ENCODE peak calls at places on chromosome 14, in eight cellular contexts. One of them, this sample, is unnamed.
A peak's percentile ranks its signal among the peaks of the same experiment; 100 is the strongest.

GRCh38 chr14:83556746-83557460 is 1973.0 kb upstream of the FLRT2 start:
- DNase-seq in lung: no peak
- DNase-seq in right lobe of liver: no peak
- DNase-seq in stomach: no peak
- DNase-seq in lower lobe of right lung: no peak
- DNase-seq in ovary: no peak
- DNase-seq in breast epithelium: no peak
- DNase-seq in GM23248: peak; percentile 2
- DNase-seq in this sample: no peak

GRCh38 chr14:104895786-104896642 is 28.7 kb upstream of the PLD4 start:
- DNase-seq in GM23248: peak; percentile 32
- DNase-seq in breast epithelium: no peak
- DNase-seq in stomach: peak; percentile 70
- DNase-seq in ovary: peak; percentile 20
- DNase-seq in lower lobe of right lung: peak; percentile 81
- DNase-seq in right lobe of liver: no peak
- DNase-seq in lung: peak; percentile 79
- DNase-seq in this sample: peak; percentile 47

GRCh38 chr14:91253795-91254323 is 9.4 kb upstream of the GPR68 start:
- DNase-seq in breast epithelium: no peak
- DNase-seq in GM23248: no peak
- DNase-seq in stomach: no peak
- DNase-seq in lower lobe of right lung: no peak
- DNase-seq in ovary: no peak
- DNase-seq in lung: no peak
- DNase-seq in right lobe of liver: no peak
- DNase-seq in this sample: peak; percentile 54

GRCh38 chr14:62939970-62940369 is 105.3 kb downstream of the KCNH5 start:
- DNase-seq in GM23248: no peak
- DNase-seq in right lobe of liver: no peak
- DNase-seq in breast epithelium: no peak
- DNase-seq in stomach: no peak
- DNase-seq in ovary: no peak
- DNase-seq in lung: no peak
- DNase-seq in lower lobe of right lung: no peak
- DNase-seq in this sample: no peak

GRCh38 chr14:62015945-62016344 is 253.7 kb downstream of the SNAPC1 start:
- DNase-seq in lower lobe of right lung: no peak
- DNase-seq in ovary: no peak
- DNase-seq in breast epithelium: no peak
- DNase-seq in stomach: no peak
- DNase-seq in right lobe of liver: no peak
- DNase-seq in lung: no peak
- DNase-seq in GM23248: peak; percentile 52
- DNase-seq in this sample: no peak

GRCh38 chr14:65959563-65960024 is 526.6 kb upstream of the CCDC196 start:
- DNase-seq in GM23248: no peak
- DNase-seq in lower lobe of right lung: no peak
- DNase-seq in ovary: no peak
- DNase-seq in right lobe of liver: no peak
- DNase-seq in lung: no peak
- DNase-seq in breast epithelium: no peak
- DNase-seq in stomach: no peak
- DNase-seq in this sample: no peak

GRCh38 chr14:48398675-48399282 is 723.4 kb upstream of the MDGA2 start:
- DNase-seq in right lobe of liver: no peak
- DNase-seq in ovary: no peak
- DNase-seq in breast epithelium: no peak
- DNase-seq in GM23248: peak; percentile 45
- DNase-seq in lower lobe of right lung: no peak
- DNase-seq in lung: no peak
- DNase-seq in stomach: no peak
- DNase-seq in this sample: no peak

GRCh38 chr14:55448146-55448614 is 7.8 kb upstream of the TBPL2 start:
- DNase-seq in right lobe of liver: no peak
- DNase-seq in lung: no peak
- DNase-seq in GM23248: peak; percentile 98
- DNase-seq in lower lobe of right lung: no peak
- DNase-seq in stomach: peak; percentile 35
- DNase-seq in breast epithelium: no peak
- DNase-seq in ovary: no peak
- DNase-seq in this sample: peak; percentile 76

GRCh38 chr14:33282811-33283210 is 344.1 kb downstream of the NPAS3 start:
- DNase-seq in lower lobe of right lung: no peak
- DNase-seq in right lobe of liver: no peak
- DNase-seq in breast epithelium: no peak
- DNase-seq in ovary: no peak
- DNase-seq in stomach: no peak
- DNase-seq in GM23248: peak; percentile 80
- DNase-seq in lung: no peak
- DNase-seq in this sample: no peak

DNA sequence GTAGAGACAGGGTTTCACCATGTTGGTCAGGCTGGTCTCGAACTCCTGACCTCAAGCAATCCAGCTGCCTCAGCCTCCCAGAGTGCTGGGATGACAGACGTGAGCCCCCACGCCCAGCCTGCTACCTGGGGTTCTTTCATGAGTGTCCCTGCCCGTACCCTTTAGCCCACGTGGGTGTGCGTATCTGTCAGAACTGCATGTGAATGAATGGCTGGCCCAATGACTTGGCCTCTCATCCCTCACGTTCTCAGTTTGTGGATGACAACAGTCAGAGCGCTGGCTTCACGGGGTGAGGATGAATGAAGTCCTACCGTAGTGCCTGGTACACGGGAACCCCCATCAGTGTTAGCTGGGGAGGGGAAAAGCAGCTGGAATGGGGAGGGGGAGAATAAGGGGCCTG is 16.1 kb upstream of the ZDHHC22 start:
- DNase-seq in lower lobe of right lung: no peak
- DNase-seq in stomach: no peak
- DNase-seq in GM23248: no peak
- DNase-seq in breast epithelium: no peak
- DNase-seq in ovary: no peak
- DNase-seq in lung: no peak
- DNase-seq in right lobe of liver: no peak
- DNase-seq in this sample: no peak
- H3K4me3 ChIP-seq in lower lobe of right lung: no peak overlapping the region
- H3K4me3 ChIP-seq in stomach: no peak overlapping the region
- H3K4me3 ChIP-seq in GM23248: no peak overlapping the region
- H3K4me3 ChIP-seq in breast epithelium: no peak overlapping the region
- H3K4me3 ChIP-seq in ovary: no peak overlapping the region
- H3K4me3 ChIP-seq in lung: no peak overlapping the region
- H3K4me3 ChIP-seq in right lobe of liver: no peak overlapping the region
- H3K4me3 ChIP-seq in this sample: no peak overlapping the region

GRCh38 chr14:101815994-101816393 is 54.5 kb downstream of the PPP2R5C start:
- DNase-seq in stomach: no peak
- DNase-seq in lung: no peak
- DNase-seq in breast epithelium: no peak
- DNase-seq in lower lobe of right lung: no peak
- DNase-seq in right lobe of liver: no peak
- DNase-seq in GM23248: no peak
- DNase-seq in ovary: no peak
- DNase-seq in this sample: no peak
- H3K4me1 ChIP-seq in stomach: peaks cover 41% of the 10 kb centered on the region
- H3K4me1 ChIP-seq in lung: peaks cover 10% of the 10 kb centered on the region
- H3K4me1 ChIP-seq in breast epithelium: no peaks in the 10 kb centered on the region
- H3K4me1 ChIP-seq in lower lobe of right lung: peaks cover 58% of the 10 kb centered on the region
- H3K4me1 ChIP-seq in right lobe of liver: peaks cover 22% of the 10 kb centered on the region
- H3K4me1 ChIP-seq in GM23248: peaks cover 22% of the 10 kb centered on the region
- H3K4me1 ChIP-seq in ovary: peaks cover 16% of the 10 kb centered on the region
- H3K4me1 ChIP-seq in this sample: peaks cover 31% of the 10 kb centered on the region

GRCh38 chr14:49897965-49898364 is 5.1 kb downstream of the ARF6 start:
- DNase-seq in GM23248: no peak
- DNase-seq in lung: no peak
- DNase-seq in right lobe of liver: no peak
- DNase-seq in stomach: peak; percentile 42
- DNase-seq in lower lobe of right lung: no peak
- DNase-seq in ovary: no peak
- DNase-seq in breast epithelium: no peak
- DNase-seq in this sample: peak; percentile 48

GRCh38 chr14:49893309-49894213 is 679 bp downstream of the ARF6 start:
- DNase-seq in breast epithelium: peak; percentile 58
- DNase-seq in lower lobe of right lung: peak; percentile 86
- DNase-seq in lung: peak; percentile 46
- DNase-seq in GM23248: peak; percentile 85
- DNase-seq in right lobe of liver: peak; percentile 76
- DNase-seq in ovary: peak; percentile 61
- DNase-seq in stomach: peak; percentile 67
- DNase-seq in this sample: peak; percentile 87

GRCh38 chr14:49896956-49897355 is 4.1 kb downstream of the ARF6 start:
- DNase-seq in ovary: no peak
- DNase-seq in breast epithelium: no peak
- DNase-seq in right lobe of liver: no peak
- DNase-seq in stomach: no peak
- DNase-seq in GM23248: no peak
- DNase-seq in lung: no peak
- DNase-seq in lower lobe of right lung: no peak
- DNase-seq in this sample: no peak

GRCh38 chr14:49897414-49897813 is 4.5 kb downstream of the ARF6 start:
- DNase-seq in lung: no peak
- DNase-seq in stomach: no peak
- DNase-seq in breast epithelium: no peak
- DNase-seq in GM23248: no peak
- DNase-seq in lower lobe of right lung: no peak
- DNase-seq in ovary: no peak
- DNase-seq in right lobe of liver: no peak
- DNase-seq in this sample: no peak

GRCh38 chr14:49895480-49895879 is 2.6 kb downstream of the ARF6 start:
- DNase-seq in stomach: no peak
- DNase-seq in lung: no peak
- DNase-seq in lower lobe of right lung: no peak
- DNase-seq in GM23248: peak; percentile 47
- DNase-seq in ovary: no peak
- DNase-seq in right lobe of liver: no peak
- DNase-seq in breast epithelium: no peak
- DNase-seq in this sample: no peak
- H3K4me3 ChIP-seq in stomach: peak overlapping the region; percentile 63
- H3K4me3 ChIP-seq in lung: no peak overlapping the region
- H3K4me3 ChIP-seq in lower lobe of right lung: peak overlapping the region; percentile 98
- H3K4me3 ChIP-seq in GM23248: peak overlapping the region; percentile 97
- H3K4me3 ChIP-seq in ovary: peak overlapping the region; percentile 100
- H3K4me3 ChIP-seq in right lobe of liver: peak overlapping the region; percentile 98
- H3K4me3 ChIP-seq in breast epithelium: peak overlapping the region; percentile 92
- H3K4me3 ChIP-seq in this sample: peak overlapping the region; percentile 1

GRCh38 chr14:24692382-24693352 is 58.7 kb upstream of the GZMB start:
- DNase-seq in GM23248: no peak
- DNase-seq in lower lobe of right lung: no peak
- DNase-seq in ovary: no peak
- DNase-seq in right lobe of liver: no peak
- DNase-seq in stomach: no peak
- DNase-seq in breast epithelium: no peak
- DNase-seq in lung: no peak
- DNase-seq in this sample: no peak
- H3K4me1 ChIP-seq in GM23248: no peaks in the 10 kb centered on the region
- H3K4me1 ChIP-seq in lower lobe of right lung: no peaks in the 10 kb centered on the region
- H3K4me1 ChIP-seq in ovary: no peaks in the 10 kb centered on the region
- H3K4me1 ChIP-seq in right lobe of liver: no peaks in the 10 kb centered on the region
- H3K4me1 ChIP-seq in stomach: no peaks in the 10 kb centered on the region
- H3K4me1 ChIP-seq in breast epithelium: no peaks in the 10 kb centered on the region
- H3K4me1 ChIP-seq in lung: peaks cover 3% of the 10 kb centered on the region
- H3K4me1 ChIP-seq in this sample: no peaks in the 10 kb centered on the region

GRCh38 chr14:64544607-64545312 is 4.2 kb downstream of the HSPA2 start:
- DNase-seq in GM23248: no peak
- DNase-seq in lung: no peak
- DNase-seq in ovary: no peak
- DNase-seq in lower lobe of right lung: no peak
- DNase-seq in right lobe of liver: no peak
- DNase-seq in breast epithelium: no peak
- DNase-seq in stomach: no peak
- DNase-seq in this sample: no peak

GRCh38 chr14:64554551-64554950 is 4.8 kb downstream of the PPP1R36 start:
- DNase-seq in ovary: no peak
- DNase-seq in stomach: no peak
- DNase-seq in breast epithelium: no peak
- DNase-seq in right lobe of liver: no peak
- DNase-seq in GM23248: no peak
- DNase-seq in lower lobe of right lung: no peak
- DNase-seq in lung: no peak
- DNase-seq in this sample: peak; percentile 67

GRCh38 chr14:64550539-64551333 is 975 bp downstream of the PPP1R36 start:
- DNase-seq in stomach: no peak
- DNase-seq in lower lobe of right lung: no peak
- DNase-seq in breast epithelium: no peak
- DNase-seq in GM23248: no peak
- DNase-seq in ovary: no peak
- DNase-seq in right lobe of liver: no peak
- DNase-seq in lung: no peak
- DNase-seq in this sample: no peak

GRCh38 chr14:64549805-64550538 is at the start of gene PPP1R36:
- DNase-seq in right lobe of liver: peak; percentile 51
- DNase-seq in lower lobe of right lung: peak; percentile 69
- DNase-seq in GM23248: peak; percentile 71
- DNase-seq in lung: peak; percentile 39
- DNase-seq in ovary: no peak
- DNase-seq in breast epithelium: no peak
- DNase-seq in stomach: peak; percentile 69
- DNase-seq in this sample: peak; percentile 84

GRCh38 chr14:64549016-64549415 is 745 bp upstream of the PPP1R36 start:
- DNase-seq in stomach: no peak
- DNase-seq in breast epithelium: no peak
- DNase-seq in ovary: no peak
- DNase-seq in right lobe of liver: no peak
- DNase-seq in lower lobe of right lung: no peak
- DNase-seq in GM23248: peak; percentile 70
- DNase-seq in lung: no peak
- DNase-seq in this sample: no peak
- H3K4me3 ChIP-seq in stomach: no peak overlapping the region
- H3K4me3 ChIP-seq in breast epithelium: no peak overlapping the region
- H3K4me3 ChIP-seq in ovary: no peak overlapping the region
- H3K4me3 ChIP-seq in right lobe of liver: no peak overlapping the region
- H3K4me3 ChIP-seq in lower lobe of right lung: no peak overlapping the region
- H3K4me3 ChIP-seq in GM23248: peak overlapping the region; percentile 61
- H3K4me3 ChIP-seq in lung: no peak overlapping the region
- H3K4me3 ChIP-seq in this sample: no peak overlapping the region

DNA sequence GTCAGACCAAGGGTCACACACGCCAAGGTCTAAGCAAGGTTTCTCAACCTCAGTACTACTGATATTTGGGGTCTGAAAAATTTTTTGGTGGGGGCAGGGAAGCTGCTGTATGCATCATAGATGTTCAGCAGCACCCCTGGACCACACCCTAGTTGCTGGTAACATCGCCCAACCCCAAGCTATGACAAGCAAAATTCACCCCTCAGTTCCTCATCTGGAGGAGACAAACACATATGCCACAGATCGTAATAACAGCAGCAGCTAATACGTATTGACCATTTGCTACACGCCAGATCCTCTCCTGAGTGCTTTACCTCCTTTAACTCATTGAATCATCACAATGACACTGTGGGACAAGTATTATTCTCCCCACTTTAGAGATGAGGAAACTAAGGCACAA is 46.4 kb downstream of the ACTN1 start:
- DNase-seq in breast epithelium: no peak
- DNase-seq in ovary: no peak
- DNase-seq in right lobe of liver: no peak
- DNase-seq in stomach: no peak
- DNase-seq in lung: no peak
- DNase-seq in lower lobe of right lung: peak; percentile 50
- DNase-seq in GM23248: no peak
- DNase-seq in this sample: no peak
- H3K4me1 ChIP-seq in breast epithelium: peaks cover under 1% of the 10 kb centered on the region
- H3K4me1 ChIP-seq in ovary: peaks cover 22% of the 10 kb centered on the region
- H3K4me1 ChIP-seq in right lobe of liver: peaks cover 46% of the 10 kb centered on the region
- H3K4me1 ChIP-seq in stomach: peaks cover 72% of the 10 kb centered on the region
- H3K4me1 ChIP-seq in lung: peaks cover 15% of the 10 kb centered on the region
- H3K4me1 ChIP-seq in lower lobe of right lung: peaks cover 46% of the 10 kb centered on the region
- H3K4me1 ChIP-seq in GM23248: peaks cover 27% of the 10 kb centered on the region
- H3K4me1 ChIP-seq in this sample: peaks cover 21% of the 10 kb centered on the region

This sample was measured in mucosa of descending colon.